ENCODE peak calls at places on chromosome 9, in nine cellular contexts. One of them, this sample, is unnamed.

GRCh38 chr9:135282808-135283207 is 195.3 kb downstream of the OLFM1 start:
- DNase-seq in OCI-LY7: no peak
- DNase-seq in IMR-90: no peak
- DNase-seq in RWPE1: no peak
- DNase-seq in cardiac fibroblast: no peak
- DNase-seq in right atrium auricular region: no peak
- DNase-seq in CD4-positive, alpha-beta T cell: no peak
- DNase-seq in fibroblast of the aortic adventitia: no peak
- DNase-seq in nephron progenitor cell: no peak
- DNase-seq in this sample: no peak

GRCh38 chr9:126522957-126523356 is 90.8 kb upstream of the LMX1B start:
- DNase-seq in OCI-LY7: no peak
- DNase-seq in IMR-90: no peak
- DNase-seq in CD4-positive, alpha-beta T cell: no peak
- DNase-seq in nephron progenitor cell: no peak
- DNase-seq in cardiac fibroblast: no peak
- DNase-seq in RWPE1: no peak
- DNase-seq in fibroblast of the aortic adventitia: no peak
- DNase-seq in right atrium auricular region: no peak
- DNase-seq in this sample: no peak

GRCh38 chr9:126471084-126471611 is 142.6 kb upstream of the LMX1B start:
- DNase-seq in fibroblast of the aortic adventitia: peak
- DNase-seq in RWPE1: no peak
- DNase-seq in cardiac fibroblast: peak
- DNase-seq in right atrium auricular region: peak
- DNase-seq in nephron progenitor cell: no peak
- DNase-seq in OCI-LY7: peak
- DNase-seq in IMR-90: peak
- DNase-seq in CD4-positive, alpha-beta T cell: peak
- DNase-seq in this sample: no peak

GRCh38 chr9:87062706-87063105 is 115.4 kb upstream of the GAS1 start:
- DNase-seq in fibroblast of the aortic adventitia: no peak
- DNase-seq in nephron progenitor cell: no peak
- DNase-seq in CD4-positive, alpha-beta T cell: no peak
- DNase-seq in right atrium auricular region: no peak
- DNase-seq in IMR-90: no peak
- DNase-seq in OCI-LY7: no peak
- DNase-seq in cardiac fibroblast: no peak
- DNase-seq in RWPE1: no peak
- DNase-seq in this sample: no peak

GRCh38 chr9:135147938-135148337 is 60.5 kb downstream of the OLFM1 start:
- DNase-seq in fibroblast of the aortic adventitia: no peak
- DNase-seq in RWPE1: no peak
- DNase-seq in cardiac fibroblast: no peak
- DNase-seq in CD4-positive, alpha-beta T cell: no peak
- DNase-seq in IMR-90: no peak
- DNase-seq in OCI-LY7: no peak
- DNase-seq in nephron progenitor cell: no peak
- DNase-seq in right atrium auricular region: no peak
- DNase-seq in this sample: no peak

GRCh38 chr9:88187631-88188030 is 49.4 kb upstream of the SPATA31C2 start:
- DNase-seq in right atrium auricular region: no peak
- DNase-seq in IMR-90: peak
- DNase-seq in cardiac fibroblast: no peak
- DNase-seq in RWPE1: no peak
- DNase-seq in fibroblast of the aortic adventitia: peak
- DNase-seq in OCI-LY7: no peak
- DNase-seq in CD4-positive, alpha-beta T cell: no peak
- DNase-seq in nephron progenitor cell: no peak
- DNase-seq in this sample: no peak

GRCh38 chr9:119375892-119376291 is 6.7 kb upstream of the BRINP1 start:
- DNase-seq in fibroblast of the aortic adventitia: peak
- DNase-seq in cardiac fibroblast: peak
- DNase-seq in IMR-90: no peak
- DNase-seq in nephron progenitor cell: peak
- DNase-seq in right atrium auricular region: no peak
- DNase-seq in OCI-LY7: peak
- DNase-seq in RWPE1: peak
- DNase-seq in CD4-positive, alpha-beta T cell: no peak
- DNase-seq in this sample: no peak

GRCh38 chr9:127263664-127264063 is 910 bp upstream of the GARNL3 start:
- DNase-seq in fibroblast of the aortic adventitia: no peak
- DNase-seq in nephron progenitor cell: no peak
- DNase-seq in CD4-positive, alpha-beta T cell: no peak
- DNase-seq in RWPE1: no peak
- DNase-seq in OCI-LY7: no peak
- DNase-seq in cardiac fibroblast: no peak
- DNase-seq in right atrium auricular region: no peak
- DNase-seq in IMR-90: peak
- DNase-seq in this sample: no peak

GRCh38 chr9:128065907-128066712 is 1.0 kb downstream of the NAIF1 start:
- DNase-seq in nephron progenitor cell: no peak
- DNase-seq in CD4-positive, alpha-beta T cell: no peak
- DNase-seq in RWPE1: no peak
- DNase-seq in OCI-LY7: no peak
- DNase-seq in IMR-90: no peak
- DNase-seq in fibroblast of the aortic adventitia: no peak
- DNase-seq in right atrium auricular region: no peak
- DNase-seq in cardiac fibroblast: no peak
- DNase-seq in this sample: no peak

GRCh38 chr9:98406469-98406868 is 151.0 kb upstream of the TBC1D2 start:
- DNase-seq in IMR-90: no peak
- DNase-seq in OCI-LY7: no peak
- DNase-seq in fibroblast of the aortic adventitia: no peak
- DNase-seq in cardiac fibroblast: no peak
- DNase-seq in nephron progenitor cell: no peak
- DNase-seq in RWPE1: no peak
- DNase-seq in CD4-positive, alpha-beta T cell: no peak
- DNase-seq in right atrium auricular region: no peak
- DNase-seq in this sample: no peak

GRCh38 chr9:2486988-2487387 is 134.6 kb upstream of the VLDLR start:
- DNase-seq in RWPE1: no peak
- DNase-seq in right atrium auricular region: no peak
- DNase-seq in fibroblast of the aortic adventitia: peak
- DNase-seq in OCI-LY7: no peak
- DNase-seq in IMR-90: no peak
- DNase-seq in CD4-positive, alpha-beta T cell: no peak
- DNase-seq in nephron progenitor cell: no peak
- DNase-seq in cardiac fibroblast: peak
- DNase-seq in this sample: no peak

GRCh38 chr9:2477755-2478154 is 143.8 kb upstream of the VLDLR start:
- DNase-seq in OCI-LY7: no peak
- DNase-seq in nephron progenitor cell: no peak
- DNase-seq in RWPE1: no peak
- DNase-seq in cardiac fibroblast: peak
- DNase-seq in right atrium auricular region: no peak
- DNase-seq in fibroblast of the aortic adventitia: peak
- DNase-seq in IMR-90: peak
- DNase-seq in CD4-positive, alpha-beta T cell: no peak
- DNase-seq in this sample: no peak

GRCh38 chr9:134225186-134225585 is 60.8 kb upstream of the RNU6ATAC start:
- DNase-seq in RWPE1: no peak
- DNase-seq in CD4-positive, alpha-beta T cell: no peak
- DNase-seq in right atrium auricular region: no peak
- DNase-seq in IMR-90: no peak
- DNase-seq in OCI-LY7: peak
- DNase-seq in nephron progenitor cell: no peak
- DNase-seq in cardiac fibroblast: no peak
- DNase-seq in fibroblast of the aortic adventitia: no peak
- DNase-seq in this sample: no peak

GRCh38 chr9:35944173-35944572 is 13.8 kb downstream of the OR2S2 start:
- DNase-seq in OCI-LY7: no peak
- DNase-seq in RWPE1: no peak
- DNase-seq in IMR-90: no peak
- DNase-seq in right atrium auricular region: no peak
- DNase-seq in CD4-positive, alpha-beta T cell: no peak
- DNase-seq in nephron progenitor cell: no peak
- DNase-seq in cardiac fibroblast: no peak
- DNase-seq in fibroblast of the aortic adventitia: no peak
- DNase-seq in this sample: no peak

GRCh38 chr9:89730715-89731114 is 125.9 kb downstream of the GADD45G start:
- DNase-seq in cardiac fibroblast: no peak
- DNase-seq in CD4-positive, alpha-beta T cell: no peak
- DNase-seq in OCI-LY7: no peak
- DNase-seq in RWPE1: no peak
- DNase-seq in right atrium auricular region: no peak
- DNase-seq in nephron progenitor cell: peak
- DNase-seq in fibroblast of the aortic adventitia: no peak
- DNase-seq in IMR-90: no peak
- DNase-seq in this sample: no peak

GRCh38 chr9:99085949-99086948 is 18.7 kb upstream of the TGFBR1 start:
- DNase-seq in CD4-positive, alpha-beta T cell: no peak
- DNase-seq in fibroblast of the aortic adventitia: peak
- DNase-seq in right atrium auricular region: no peak
- DNase-seq in nephron progenitor cell: no peak
- DNase-seq in RWPE1: no peak
- DNase-seq in IMR-90: peak
- DNase-seq in OCI-LY7: no peak
- DNase-seq in cardiac fibroblast: peak
- DNase-seq in this sample: no peak

GRCh38 chr9:127418037-127418471 is 6.1 kb upstream of the ZNF79 start:
- DNase-seq in IMR-90: no peak
- DNase-seq in RWPE1: no peak
- DNase-seq in CD4-positive, alpha-beta T cell: peak
- DNase-seq in fibroblast of the aortic adventitia: no peak
- DNase-seq in OCI-LY7: peak
- DNase-seq in cardiac fibroblast: no peak
- DNase-seq in right atrium auricular region: no peak
- DNase-seq in nephron progenitor cell: peak
- DNase-seq in this sample: no peak

GRCh38 chr9:114382951-114383865 is 4.6 kb downstream of the AKNA start:
- DNase-seq in IMR-90: peak
- DNase-seq in fibroblast of the aortic adventitia: peak
- DNase-seq in right atrium auricular region: no peak
- DNase-seq in cardiac fibroblast: peak
- DNase-seq in nephron progenitor cell: no peak
- DNase-seq in CD4-positive, alpha-beta T cell: peak
- DNase-seq in RWPE1: no peak
- DNase-seq in OCI-LY7: no peak
- DNase-seq in this sample: no peak

GRCh38 chr9:98877211-98877730 is 66.4 kb upstream of the COL15A1 start:
- DNase-seq in RWPE1: no peak
- DNase-seq in nephron progenitor cell: no peak
- DNase-seq in cardiac fibroblast: no peak
- DNase-seq in IMR-90: no peak
- DNase-seq in right atrium auricular region: peak
- DNase-seq in CD4-positive, alpha-beta T cell: no peak
- DNase-seq in fibroblast of the aortic adventitia: no peak
- DNase-seq in OCI-LY7: no peak
- DNase-seq in this sample: no peak

GRCh38 chr9:113650207-113651131 is 186.9 kb downstream of the RGS3 start:
- DNase-seq in RWPE1: peak
- DNase-seq in cardiac fibroblast: peak
- DNase-seq in OCI-LY7: no peak
- DNase-seq in IMR-90: peak
- DNase-seq in CD4-positive, alpha-beta T cell: no peak
- DNase-seq in right atrium auricular region: no peak
- DNase-seq in fibroblast of the aortic adventitia: no peak
- DNase-seq in nephron progenitor cell: peak
- DNase-seq in this sample: no peak

GRCh38 chr9:134887686-134888602 is 7.3 kb downstream of the FCN2 start:
- DNase-seq in nephron progenitor cell: no peak
- DNase-seq in right atrium auricular region: no peak
- DNase-seq in fibroblast of the aortic adventitia: no peak
- DNase-seq in CD4-positive, alpha-beta T cell: no peak
- DNase-seq in OCI-LY7: no peak
- DNase-seq in IMR-90: no peak
- DNase-seq in cardiac fibroblast: no peak
- DNase-seq in RWPE1: no peak
- DNase-seq in this sample: peak

GRCh38 chr9:89502038-89502601 is 4.2 kb upstream of the SEMA4D start:
- DNase-seq in nephron progenitor cell: no peak
- DNase-seq in CD4-positive, alpha-beta T cell: peak
- DNase-seq in RWPE1: no peak
- DNase-seq in OCI-LY7: no peak
- DNase-seq in IMR-90: no peak
- DNase-seq in cardiac fibroblast: no peak
- DNase-seq in fibroblast of the aortic adventitia: no peak
- DNase-seq in right atrium auricular region: no peak
- DNase-seq in this sample: no peak

GRCh38 chr9:112166176-112167140 is 8.6 kb downstream of the SUSD1 start:
- DNase-seq in fibroblast of the aortic adventitia: peak
- DNase-seq in nephron progenitor cell: no peak
- DNase-seq in cardiac fibroblast: peak
- DNase-seq in IMR-90: peak
- DNase-seq in RWPE1: peak
- DNase-seq in OCI-LY7: no peak
- DNase-seq in CD4-positive, alpha-beta T cell: no peak
- DNase-seq in right atrium auricular region: peak
- DNase-seq in this sample: no peak
- TF ChIP-seq CTCF in fibroblast of the aortic adventitia: no peak
- TF ChIP-seq CTCF in nephron progenitor cell: no peak
- TF ChIP-seq CTCF in cardiac fibroblast: peak
- TF ChIP-seq CTCF in IMR-90: no peak
- TF ChIP-seq CTCF in RWPE1: peak
- TF ChIP-seq CTCF in OCI-LY7: no peak
- TF ChIP-seq CTCF in CD4-positive, alpha-beta T cell: no peak
- TF ChIP-seq CTCF in right atrium auricular region: no peak
- TF ChIP-seq CTCF in this sample: no peak

GRCh38 chr9:4936277-4936676 is 48.8 kb upstream of the JAK2 start:
- DNase-seq in cardiac fibroblast: no peak
- DNase-seq in CD4-positive, alpha-beta T cell: no peak
- DNase-seq in IMR-90: no peak
- DNase-seq in RWPE1: no peak
- DNase-seq in nephron progenitor cell: no peak
- DNase-seq in OCI-LY7: no peak
- DNase-seq in fibroblast of the aortic adventitia: no peak
- DNase-seq in right atrium auricular region: no peak
- DNase-seq in this sample: no peak
- TF ChIP-seq CTCF in cardiac fibroblast: no peak
- TF ChIP-seq CTCF in CD4-positive, alpha-beta T cell: no peak
- TF ChIP-seq CTCF in IMR-90: no peak
- TF ChIP-seq CTCF in RWPE1: no peak
- TF ChIP-seq CTCF in nephron progenitor cell: no peak
- TF ChIP-seq CTCF in OCI-LY7: no peak
- TF ChIP-seq CTCF in fibroblast of the aortic adventitia: no peak
- TF ChIP-seq CTCF in right atrium auricular region: no peak
- TF ChIP-seq CTCF in this sample: no peak

GRCh38 chr9:136327313-136327971 is at the start of gene GPSM1:
- DNase-seq in OCI-LY7: no peak
- DNase-seq in CD4-positive, alpha-beta T cell: peak
- DNase-seq in RWPE1: peak
- DNase-seq in fibroblast of the aortic adventitia: peak
- DNase-seq in IMR-90: peak
- DNase-seq in right atrium auricular region: no peak
- DNase-seq in cardiac fibroblast: peak
- DNase-seq in nephron progenitor cell: peak
- DNase-seq in this sample: no peak
- TF ChIP-seq CTCF in OCI-LY7: no peak
- TF ChIP-seq CTCF in CD4-positive, alpha-beta T cell: no peak
- TF ChIP-seq CTCF in RWPE1: no peak
- TF ChIP-seq CTCF in fibroblast of the aortic adventitia: no peak
- TF ChIP-seq CTCF in IMR-90: no peak
- TF ChIP-seq CTCF in right atrium auricular region: no peak
- TF ChIP-seq CTCF in cardiac fibroblast: no peak
- TF ChIP-seq CTCF in nephron progenitor cell: no peak
- TF ChIP-seq CTCF in this sample: no peak

DNA sequence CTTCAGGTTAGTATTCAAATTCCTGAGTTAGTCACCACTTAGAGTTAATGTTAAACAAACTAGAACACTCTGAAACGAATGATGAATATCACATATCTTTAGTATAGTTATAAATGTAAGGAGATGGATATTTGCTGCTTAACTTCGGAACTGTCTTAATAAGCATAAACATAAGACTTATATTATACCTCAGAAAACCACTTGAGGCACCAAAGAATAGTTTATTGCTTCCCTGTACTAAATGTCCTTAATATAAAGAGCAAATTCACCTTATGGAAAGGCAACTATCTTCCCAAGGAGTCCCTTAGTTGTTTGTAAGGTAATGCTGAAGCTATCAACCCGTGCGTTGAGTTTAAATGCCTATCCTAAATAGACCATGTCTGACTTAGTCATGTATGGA is 300.0 kb upstream of the ADAMTSL1 start:
- DNase-seq in RWPE1: no peak
- DNase-seq in right atrium auricular region: no peak
- DNase-seq in IMR-90: no peak
- DNase-seq in cardiac fibroblast: no peak
- DNase-seq in fibroblast of the aortic adventitia: no peak
- DNase-seq in CD4-positive, alpha-beta T cell: no peak
- DNase-seq in nephron progenitor cell: no peak
- DNase-seq in OCI-LY7: no peak
- DNase-seq in this sample: no peak
- TF ChIP-seq CTCF in RWPE1: no peak
- TF ChIP-seq CTCF in right atrium auricular region: no peak
- TF ChIP-seq CTCF in IMR-90: no peak
- TF ChIP-seq CTCF in cardiac fibroblast: no peak
- TF ChIP-seq CTCF in fibroblast of the aortic adventitia: no peak
- TF ChIP-seq CTCF in CD4-positive, alpha-beta T cell: no peak
- TF ChIP-seq CTCF in nephron progenitor cell: no peak
- TF ChIP-seq CTCF in OCI-LY7: no peak
- TF ChIP-seq CTCF in this sample: no peak

This sample was measured in type B pancreatic cell.